ENCODE peak calls at places on chromosome 15, in five cellular contexts. J is lower lobe of right lung, M is mammary epithelial cell, N is colonic mucosa, R is fibroblast of lung. I is an unnamed sample.

GRCh38 chr15:38454687-38455071 is 752 bp downstream of the FAM98B start:
- DNase-seq in J (no peak), M (no peak), N (no peak), R (no peak), I (no peak)

GRCh38 chr15:64050281-64051092 is 4.2 kb upstream of the DAPK2 start:
- DNase-seq in J (no peak), M (no peak), N (peak), R (no peak), I (no peak)

GRCh38 chr15:29139540-29140459 is 129.8 kb downstream of the NSMCE3 start:
- DNase-seq in J (no peak), M (no peak), N (peak), R (peak), I (no peak)

GRCh38 chr15:95442107-95442719 is 888.3 kb upstream of the NR2F2 start:
- DNase-seq in J (no peak), M (no peak), N (no peak), R (peak), I (no peak)

GRCh38 chr15:92733934-92734521 is 78.5 kb upstream of the FAM174B start:
- DNase-seq in J (peak), M (no peak), N (no peak), R (peak), I (no peak)

GRCh38 chr15:52615302-52615701 is 46.5 kb upstream of the ARPP19 start:
- DNase-seq in J (no peak), M (no peak), N (no peak), R (no peak), I (no peak)

GRCh38 chr15:36777941-36778340 is 198.5 kb downstream of the CDIN1 start:
- DNase-seq in J (no peak), M (no peak), N (no peak), R (no peak), I (no peak)

GRCh38 chr15:50189630-50190029 is 7.6 kb downstream of the SLC27A2 start:
- DNase-seq in J (no peak), M (no peak), N (no peak), R (no peak), I (no peak)

GRCh38 chr15:54884312-54884711 is 312.4 kb downstream of the RSL24D1 start:
- DNase-seq in J (no peak), M (no peak), N (no peak), R (no peak), I (no peak)

GRCh38 chr15:63990449-63990848 is 55.8 kb downstream of the DAPK2 start:
- DNase-seq in J (no peak), M (no peak), N (no peak), R (no peak), I (no peak)

GRCh38 chr15:32705450-32705849 is 12.4 kb upstream of the GREM1 start:
- DNase-seq in J (no peak), M (no peak), N (no peak), R (peak), I (no peak)

GRCh38 chr15:51450001-51450400 is 108.5 kb downstream of the GLDN start:
- DNase-seq in J (no peak), M (peak), N (no peak), R (no peak), I (no peak)

GRCh38 chr15:77160562-77161481 is 89.9 kb upstream of the TSPAN3 start:
- DNase-seq in J (no peak), M (peak), N (peak), R (no peak), I (no peak)

GRCh38 chr15:70091649-70092461 is 5.9 kb downstream of the TLE3 start:
- DNase-seq in J (no peak), M (peak), N (peak), R (peak), I (no peak)

GRCh38 chr15:80778964-80779657 is at the start of gene CEMIP:
- DNase-seq in J (peak), M (peak), N (peak), R (peak), I (no peak)

GRCh38 chr15:23411841-23412240 is 35.2 kb downstream of the GOLGA6L2 start:
- DNase-seq in J (no peak), M (no peak), N (no peak), R (no peak), I (no peak)

GRCh38 chr15:62083168-62084154 is 16.7 kb downstream of the C2CD4A start:
- DNase-seq in J (no peak), M (no peak), N (no peak), R (no peak), I (no peak)

GRCh38 chr15:56930663-56931313 is 12.3 kb downstream of the TCF12 start:
- DNase-seq in J (no peak), M (no peak), N (no peak), R (peak), I (no peak)

GRCh38 chr15:75178171-75178937 is 23.3 kb upstream of the C15orf39 start:
- DNase-seq in J (peak), M (no peak), N (peak), R (no peak), I (no peak)

GRCh38 chr15:95085056-95085455 is 853.7 kb downstream of the MCTP2 start:
- DNase-seq in J (no peak), M (no peak), N (no peak), R (peak), I (no peak)

GRCh38 chr15:77554306-77555080 is 78.2 kb downstream of the LINGO1 start:
- DNase-seq in J (no peak), M (no peak), N (no peak), R (no peak), I (no peak)

GRCh38 chr15:60010467-60011257 is 6.6 kb downstream of the FOXB1 start:
- DNase-seq in J (no peak), M (no peak), N (no peak), R (no peak), I (no peak)

GRCh38 chr15:48582472-48583235 is 62.9 kb downstream of the FBN1 start:
- DNase-seq in J (no peak), M (peak), N (no peak), R (peak), I (no peak)

GRCh38 chr15:29136815-29137214 is 132.8 kb downstream of the NSMCE3 start:
- DNase-seq in J (no peak), M (no peak), N (no peak), R (no peak), I (no peak)

GRCh38 chr15:77376770-77377169 is 43.1 kb downstream of the PEAK1 start:
- DNase-seq in J (no peak), M (no peak), N (no peak), R (no peak), I (no peak)

GRCh38 chr15:62799919-62800318 is 242.6 kb upstream of the TPM1 start:
- DNase-seq in J (no peak), M (no peak), N (no peak), R (no peak), I (no peak)

GRCh38 chr15:78840661-78841060 is 29.4 kb upstream of the ADAMTS7 start:
- DNase-seq in J (peak), M (peak), N (no peak), R (no peak), I (no peak)

GRCh38 chr15:48962662-48963523 is 826 bp downstream of the SHC4 start:
- DNase-seq in J (no peak), M (peak), N (no peak), R (peak), I (no peak)

GRCh38 chr15:52976050-52976449 is 185.9 kb upstream of the ONECUT1 start:
- DNase-seq in J (no peak), M (no peak), N (no peak), R (no peak), I (no peak)

GRCh38 chr15:56339594-56339993 is 25.6 kb upstream of the TEX9 start:
- DNase-seq in J (no peak), M (peak), N (no peak), R (no peak), I (no peak)

GRCh38 chr15:56868251-56868650 is 50.2 kb upstream of the TCF12 start:
- DNase-seq in J (no peak), M (no peak), N (no peak), R (no peak), I (no peak)

GRCh38 chr15:75233504-75234190 is 24.5 kb upstream of the GOLGA6C start:
- DNase-seq in J (no peak), M (no peak), N (no peak), R (no peak), I (no peak)

GRCh38 chr15:89822951-89823701 is 8.5 kb upstream of the ANPEP start:
- DNase-seq in J (peak), M (peak), N (no peak), R (peak), I (no peak)

DNA sequence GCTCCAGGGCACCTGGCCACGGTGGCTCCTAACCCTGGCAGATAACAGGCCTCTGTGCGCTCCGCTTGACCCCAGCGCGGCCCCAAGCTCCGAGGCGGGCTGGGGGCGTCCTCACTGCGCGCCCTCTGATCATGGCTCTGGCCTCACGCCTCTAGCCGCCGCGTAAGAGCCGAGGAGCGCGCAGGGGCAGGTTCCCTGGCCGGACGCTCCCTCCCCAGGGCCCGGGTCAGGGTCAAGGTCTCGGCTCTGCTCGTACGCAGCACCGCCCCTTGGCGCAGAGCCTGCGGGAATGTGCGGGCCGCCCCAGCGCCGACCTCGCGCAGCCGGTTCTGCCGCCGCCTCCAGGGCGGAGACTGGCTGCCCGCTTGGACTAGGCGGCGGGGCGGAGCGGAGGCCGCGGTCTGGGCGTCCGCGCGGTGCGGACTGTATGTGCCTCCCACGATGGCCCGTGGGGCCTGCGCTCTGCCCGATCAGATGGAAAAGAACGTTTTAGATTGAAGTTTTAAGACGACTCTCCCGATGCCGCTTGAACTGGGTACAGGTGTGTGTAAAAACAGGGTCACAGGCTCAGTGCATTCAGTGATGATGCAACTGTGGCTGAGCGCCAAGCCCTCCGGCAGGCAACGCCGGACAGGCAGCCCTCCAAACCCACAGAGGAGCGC is 40.8 kb downstream of the CHST14 start:
- DNase-seq in J (peak), M (peak), N (peak), R (peak), I (no peak)
- TF ChIP-seq CTCF in J (no peak), M (no peak), N (no peak), R (no peak), I (no peak)

GRCh38 chr15:88388702-88389101 is 78.5 kb downstream of the MRPL46 start:
- DNase-seq in J (no peak), M (no peak), N (no peak), R (no peak), I (no peak)
- H3K4me3 ChIP-seq in J (no peak), M (no peak), N (no peak), R (no peak), I (no peak)

DNA sequence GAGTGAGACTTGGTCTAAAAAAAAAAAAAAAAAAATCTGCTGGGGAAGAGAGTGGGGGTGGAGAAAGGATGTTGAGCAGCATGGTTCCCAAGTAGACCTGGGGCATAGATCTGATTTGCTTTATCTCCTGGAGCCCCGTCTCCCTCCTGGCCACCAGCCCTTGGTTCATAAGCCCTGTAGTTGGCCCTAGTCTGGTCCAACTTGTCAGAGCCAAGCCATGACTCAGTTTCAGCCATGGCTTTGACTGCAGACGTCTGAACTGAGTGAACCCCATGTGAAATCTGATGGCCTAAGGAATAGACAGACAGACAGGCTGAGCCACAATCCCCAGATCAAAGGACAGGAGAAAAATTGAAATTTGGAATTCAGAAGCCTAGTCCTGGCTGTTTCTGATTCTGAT is 2.0 kb upstream of the CILP start:
- DNase-seq in J (no peak), M (no peak), N (no peak), R (no peak), I (no peak)
- TF ChIP-seq CTCF in J (no peak), M (no peak), N (no peak), R (no peak), I (no peak)

GRCh38 chr15:39783244-39783820 is 691 bp upstream of the FSIP1 start:
- DNase-seq in J (no peak), M (no peak), N (no peak), R (no peak), I (no peak)

GRCh38 chr15:39785139-39785538 is 2.5 kb upstream of the FSIP1 start:
- DNase-seq in J (no peak), M (no peak), N (no peak), R (no peak), I (no peak)

GRCh38 chr15:39785806-39786205 is 3.2 kb upstream of the FSIP1 start:
- DNase-seq in J (no peak), M (no peak), N (no peak), R (no peak), I (no peak)

GRCh38 chr15:39784125-39784524 is 1.5 kb upstream of the FSIP1 start:
- DNase-seq in J (no peak), M (no peak), N (no peak), R (peak), I (no peak)

DNA sequence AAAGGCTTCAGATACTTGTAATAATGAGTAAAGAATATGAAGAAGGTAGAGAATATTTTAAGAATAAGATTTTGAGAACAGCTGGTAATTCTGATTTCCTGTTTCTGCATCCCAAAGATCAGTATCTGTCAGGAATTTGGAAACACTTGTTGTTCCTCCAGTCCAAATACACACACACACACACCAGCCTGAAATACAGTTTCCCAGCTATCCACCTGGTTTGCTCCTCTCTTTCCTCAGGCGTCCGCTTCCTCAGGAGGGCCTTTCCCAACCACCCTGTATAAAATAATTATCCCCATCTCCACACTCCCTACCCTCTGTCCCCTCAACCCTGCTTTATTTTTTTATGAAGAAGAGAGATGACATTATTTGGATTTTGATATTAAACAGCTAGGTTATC is 2.0 kb upstream of the FSIP1 start:
- DNase-seq in J (no peak), M (no peak), N (no peak), R (no peak), I (no peak)
- H3K4me3 ChIP-seq in J (no peak), M (no peak), N (no peak), R (no peak), I (no peak)

GRCh38 chr15:26197719-26198118 is 334.6 kb upstream of the ATP10A start:
- DNase-seq in J (no peak), M (no peak), N (no peak), R (no peak), I (no peak)
- TF ChIP-seq CTCF in J (no peak), M (no peak), N (no peak), R (no peak), I (no peak)

DNA sequence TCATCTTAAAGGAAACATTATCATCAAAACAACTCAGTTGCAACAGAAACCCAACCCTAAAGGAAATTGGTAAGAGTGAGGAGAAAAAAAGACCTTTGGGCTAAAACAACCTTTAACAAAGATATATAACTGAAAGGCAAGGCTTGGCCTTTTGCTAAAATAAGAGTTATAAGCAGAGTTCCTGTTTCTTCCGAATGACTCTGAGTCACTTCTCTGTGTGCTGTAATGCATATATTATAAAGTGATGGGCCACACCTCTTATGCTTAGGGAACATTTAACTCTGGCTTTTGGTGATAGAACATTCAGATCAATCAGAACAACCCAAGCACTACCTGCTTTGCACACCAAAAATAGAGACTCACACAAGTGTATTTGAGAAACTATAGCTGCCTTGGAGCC is 294.4 kb upstream of the SEMA6D start:
- DNase-seq in J (no peak), M (peak), N (no peak), R (peak), I (peak)
- H3K4me3 ChIP-seq in J (no peak), M (no peak), N (no peak), R (no peak), I (no peak)

DNA sequence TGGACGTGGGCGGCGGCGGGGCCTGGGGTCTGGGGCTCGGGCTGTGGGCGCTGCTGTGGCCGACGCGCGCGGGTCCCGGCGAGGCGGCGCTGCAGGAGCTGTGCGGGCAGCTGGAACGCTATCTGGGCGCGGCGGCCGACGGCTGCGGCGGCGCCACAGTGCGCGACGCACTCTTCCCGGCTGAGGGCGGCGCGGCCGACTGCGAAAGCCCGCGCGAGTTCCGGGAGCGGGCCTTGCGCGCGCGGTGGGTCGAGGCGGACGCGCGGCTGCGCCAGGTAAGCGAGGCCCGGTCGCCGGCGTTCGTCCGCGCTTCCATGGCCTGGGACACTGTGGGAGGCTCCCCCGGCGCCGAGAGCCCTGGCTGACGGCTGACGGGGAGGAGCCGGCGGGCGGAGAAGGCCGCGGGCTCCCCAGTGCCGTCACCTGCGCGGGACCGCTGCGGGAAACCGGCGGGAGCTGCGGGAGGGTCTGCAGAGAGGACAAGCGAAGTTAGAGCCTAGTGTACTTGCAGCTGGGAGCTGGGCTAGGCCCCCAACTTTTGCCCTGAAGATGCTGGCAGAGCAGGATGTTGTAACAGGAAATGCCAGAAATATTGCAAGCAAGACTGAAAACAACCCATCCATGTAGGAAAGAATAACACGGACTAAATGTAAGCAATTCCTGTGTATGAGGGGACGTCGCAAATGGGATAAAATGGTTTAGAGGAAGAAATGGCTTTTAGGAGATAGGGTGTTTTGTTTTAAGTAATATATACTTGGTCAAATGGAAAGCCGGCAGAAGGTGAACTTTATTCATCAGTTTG is 834 bp downstream of the WHAMM start:
- DNase-seq in J (peak), M (peak), N (peak), R (peak), I (no peak)
- TF ChIP-seq CTCF in J (no peak), M (no peak), N (no peak), R (no peak), I (no peak)

GRCh38 chr15:68924866-68925599 is 5.3 kb upstream of the SPESP1 start:
- DNase-seq in J (peak), M (peak), N (peak), R (peak), I (peak)

GRCh38 chr15:68935400-68935937 is 5.1 kb downstream of the SPESP1 start:
- DNase-seq in J (no peak), M (no peak), N (no peak), R (no peak), I (no peak)

DNA sequence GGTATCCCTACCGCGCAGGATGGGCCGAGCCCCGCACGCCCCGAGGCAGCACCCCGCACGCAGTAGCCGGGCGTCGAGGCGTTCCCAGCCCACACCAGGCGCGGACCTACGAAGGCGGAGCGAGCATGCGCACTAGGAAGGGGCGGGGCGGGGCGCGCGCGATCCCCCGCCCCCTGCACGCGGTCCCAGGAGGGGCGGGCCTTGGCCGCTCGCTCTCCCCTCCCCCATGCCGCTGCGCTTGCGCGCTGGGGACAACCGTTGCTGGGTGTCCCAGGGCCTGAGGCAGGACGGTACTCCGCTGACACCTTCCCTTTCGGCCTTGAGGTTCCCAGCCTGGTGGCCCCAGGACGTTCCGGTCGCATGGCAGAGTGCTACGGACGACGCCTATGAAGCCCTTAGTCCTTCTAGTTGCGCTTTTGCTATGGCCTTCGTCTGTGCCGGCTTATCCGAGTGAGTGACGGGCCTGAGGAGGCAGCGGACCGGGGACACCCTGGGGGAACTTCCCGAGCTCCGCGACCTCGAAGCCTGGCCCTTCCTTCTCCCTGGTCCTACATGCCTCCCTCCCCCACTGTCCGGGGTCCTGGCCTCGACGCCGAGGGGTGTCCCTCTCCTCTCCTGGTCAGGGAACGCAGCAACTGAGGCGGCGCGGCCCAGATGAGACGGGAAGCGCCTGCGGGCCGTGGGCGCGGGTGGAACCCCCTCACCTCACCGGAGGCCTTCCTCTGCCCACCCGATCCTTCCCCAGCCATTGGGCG is at the start of gene SPESP1:
- DNase-seq in J (peak), M (no peak), N (peak), R (peak), I (peak)
- H3K4me3 ChIP-seq in J (peak), M (peak), N (peak), R (peak), I (peak)